ENCODE peak calls at places on chromosomes 13 and 19, in nine cellular contexts. I is uterus; Z is mucosa of descending colon; F is ovary; H is heart right ventricle; T is BJ; W is CD4-positive, alpha-beta memory T cell; N is GM23248; U is tibial artery. J is an unnamed sample.
A peak's percentile ranks its signal among the peaks of the same experiment; 100 is the strongest.

GRCh38 chr13:97257800-97258799 is 36.0 kb downstream of the MBNL2 start:
- DNase-seq in I (peak; percentile 77), Z (no peak), F (no peak), H (peak; percentile 73), T (peak; percentile 68), W (no peak), N (peak; percentile 91), U (peak; percentile 85), J (peak; percentile 82)

GRCh38 chr13:70206671-70207070 is 98.4 kb upstream of the KLHL1 start:
- DNase-seq in I (no peak), Z (no peak), F (no peak), H (no peak), T (no peak), W (no peak), N (no peak), U (no peak), J (no peak)

GRCh38 chr13:28339419-28339818 is 155.5 kb downstream of the FLT1 start:
- DNase-seq in I (no peak), Z (no peak), F (no peak), H (no peak), T (no peak), W (no peak), N (peak; percentile 58), U (no peak), J (no peak)

GRCh38 chr19:11375143-11375948 is 880 bp downstream of the SWSAP1 start:
- DNase-seq in I (peak; percentile 64), Z (peak; percentile 90), F (peak; percentile 74), H (peak; percentile 50), T (no peak), W (peak; percentile 82), N (no peak), U (peak; percentile 80), J (peak; percentile 75)

GRCh38 chr13:93116809-93117208 is 109.8 kb upstream of the GPC6 start:
- DNase-seq in I (no peak), Z (no peak), F (no peak), H (no peak), T (no peak), W (no peak), N (no peak), U (no peak), J (no peak)

GRCh38 chr19:617551-618246 is 15.6 kb downstream of the POLRMT start:
- DNase-seq in I (no peak), Z (no peak), F (no peak), H (no peak), T (no peak), W (no peak), N (no peak), U (no peak), J (no peak)

GRCh38 chr13:39407786-39408185 is 195.2 kb downstream of the LHFPL6 start:
- DNase-seq in I (no peak), Z (no peak), F (no peak), H (no peak), T (no peak), W (no peak), N (no peak), U (no peak), J (no peak)

GRCh38 chr13:29125145-29125933 is 305.2 kb downstream of the MTUS2 start:
- DNase-seq in I (no peak), Z (no peak), F (no peak), H (no peak), T (no peak), W (peak; percentile 52), N (no peak), U (no peak), J (no peak)

GRCh38 chr19:34171877-34172660 is at the start of gene LSM14A:
- DNase-seq in I (peak; percentile 90), Z (peak; percentile 95), F (peak; percentile 95), H (peak; percentile 92), T (no peak), W (peak; percentile 95), N (peak; percentile 97), U (peak; percentile 96), J (peak; percentile 92)

GRCh38 chr13:76316998-76317527 is 569.1 kb downstream of the KCTD12 start:
- DNase-seq in I (no peak), Z (no peak), F (no peak), H (no peak), T (no peak), W (no peak), N (no peak), U (no peak), J (no peak)

GRCh38 chr19:14361824-14362223 is 19.4 kb upstream of the ADGRE5 start:
- DNase-seq in I (peak; percentile 62), Z (no peak), F (no peak), H (no peak), T (no peak), W (peak; percentile 56), N (no peak), U (no peak), J (no peak)

GRCh38 chr19:31144069-31144468 is 205.2 kb downstream of the TSHZ3 start:
- DNase-seq in I (no peak), Z (no peak), F (no peak), H (no peak), T (no peak), W (no peak), N (no peak), U (no peak), J (no peak)

GRCh38 chr19:41064974-41065569 is 23.2 kb upstream of the CYP2A13 start:
- DNase-seq in I (no peak), Z (no peak), F (no peak), H (no peak), T (no peak), W (no peak), N (peak; percentile 34), U (no peak), J (no peak)

GRCh38 chr19:46813570-46814358 is 25.4 kb upstream of the SLC1A5 start:
- DNase-seq in I (peak; percentile 74), Z (peak; percentile 66), F (peak; percentile 90), H (peak; percentile 65), T (no peak), W (no peak), N (no peak), U (peak; percentile 95), J (no peak)

GRCh38 chr19:30064021-30064699 is 122.1 kb downstream of the URI1 start:
- DNase-seq in I (no peak), Z (no peak), F (no peak), H (no peak), T (no peak), W (no peak), N (no peak), U (no peak), J (no peak)

GRCh38 chr13:31793246-31793645 is 53.9 kb downstream of the RXFP2 start:
- DNase-seq in I (no peak), Z (no peak), F (no peak), H (no peak), T (peak; percentile 56), W (no peak), N (peak; percentile 50), U (no peak), J (no peak)

DNA sequence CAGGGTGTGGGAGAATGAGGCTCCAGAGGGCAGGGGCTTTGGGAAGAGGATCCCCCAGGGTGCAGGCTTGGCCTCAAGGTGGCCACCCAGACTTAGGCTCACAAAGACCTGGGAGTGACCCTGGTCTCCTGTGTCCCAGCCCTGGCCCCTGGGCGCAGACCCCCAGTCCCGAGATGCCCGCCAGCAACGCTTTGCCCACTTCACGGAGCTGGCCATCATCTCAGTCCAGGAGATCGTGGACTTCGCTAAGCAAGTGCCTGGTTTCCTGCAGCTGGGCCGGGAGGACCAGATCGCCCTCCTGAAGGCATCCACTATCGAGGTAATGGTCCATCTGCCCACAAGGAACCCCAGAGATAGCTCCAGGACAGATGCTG is 2.6 kb downstream of the NR1H2 start:
- DNase-seq in I (no peak), Z (no peak), F (no peak), H (no peak), T (no peak), W (no peak), N (no peak), U (no peak), J (no peak)
- H3K36me3 ChIP-seq in I (no peaks in the 10 kb centered on the region), Z (peaks cover 6% of the 10 kb centered on the region), F (no peaks in the 10 kb centered on the region), H (peaks cover 58% of the 10 kb centered on the region), T (peaks cover 36% of the 10 kb centered on the region), W (peaks cover 46% of the 10 kb centered on the region), N (no peaks in the 10 kb centered on the region), U (peaks cover 49% of the 10 kb centered on the region), J (peaks cover 6% of the 10 kb centered on the region)

DNA sequence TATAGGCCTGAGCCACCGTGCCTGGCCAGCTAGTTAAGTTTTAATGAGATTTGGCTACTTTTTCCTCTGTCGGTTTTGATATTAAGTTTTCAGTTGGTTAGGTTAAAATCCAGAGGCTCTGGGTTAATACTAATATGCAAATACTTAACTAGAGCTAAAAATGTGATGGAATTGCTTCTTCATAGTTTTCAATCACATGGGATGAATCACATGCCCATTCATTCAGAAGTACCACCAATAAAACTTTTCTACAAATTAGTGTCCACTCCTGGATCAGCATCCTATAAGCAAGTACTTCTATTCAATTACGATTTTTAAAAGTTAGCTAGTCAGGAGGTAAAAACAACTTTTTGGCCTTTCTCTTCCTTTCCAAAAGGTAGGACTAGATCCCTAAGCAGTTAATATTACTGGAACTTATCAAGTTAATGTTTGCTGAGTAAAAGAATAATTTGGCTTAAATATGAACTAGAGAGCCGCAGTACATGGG is 4.3 kb downstream of the SLC25A30 start:
- DNase-seq in I (no peak), Z (no peak), F (no peak), H (no peak), T (no peak), W (no peak), N (peak; percentile 9), U (no peak), J (no peak)
- H3K4me3 ChIP-seq in I (peak overlapping the region; percentile 38), Z (no peak overlapping the region), F (peak overlapping the region; percentile 15), H (peak overlapping the region; percentile 33), T (no peak overlapping the region), W (no peak overlapping the region), N (peak overlapping the region; percentile 68), U (peak overlapping the region; percentile 42), J (no peak overlapping the region)

GRCh38 chr13:113192902-113193301 is 15.6 kb downstream of the PCID2 start:
- DNase-seq in I (no peak), Z (no peak), F (no peak), H (no peak), T (peak; percentile 37), W (no peak), N (peak; percentile 91), U (no peak), J (no peak)
- H3K36me3 ChIP-seq in I (no peaks in the 10 kb centered on the region), Z (no peaks in the 10 kb centered on the region), F (no peaks in the 10 kb centered on the region), H (peaks cover 100% of the 10 kb centered on the region), T (peaks cover 18% of the 10 kb centered on the region), W (peaks cover 73% of the 10 kb centered on the region), N (peaks cover 55% of the 10 kb centered on the region), U (peaks cover 66% of the 10 kb centered on the region), J (no peaks in the 10 kb centered on the region)

DNA sequence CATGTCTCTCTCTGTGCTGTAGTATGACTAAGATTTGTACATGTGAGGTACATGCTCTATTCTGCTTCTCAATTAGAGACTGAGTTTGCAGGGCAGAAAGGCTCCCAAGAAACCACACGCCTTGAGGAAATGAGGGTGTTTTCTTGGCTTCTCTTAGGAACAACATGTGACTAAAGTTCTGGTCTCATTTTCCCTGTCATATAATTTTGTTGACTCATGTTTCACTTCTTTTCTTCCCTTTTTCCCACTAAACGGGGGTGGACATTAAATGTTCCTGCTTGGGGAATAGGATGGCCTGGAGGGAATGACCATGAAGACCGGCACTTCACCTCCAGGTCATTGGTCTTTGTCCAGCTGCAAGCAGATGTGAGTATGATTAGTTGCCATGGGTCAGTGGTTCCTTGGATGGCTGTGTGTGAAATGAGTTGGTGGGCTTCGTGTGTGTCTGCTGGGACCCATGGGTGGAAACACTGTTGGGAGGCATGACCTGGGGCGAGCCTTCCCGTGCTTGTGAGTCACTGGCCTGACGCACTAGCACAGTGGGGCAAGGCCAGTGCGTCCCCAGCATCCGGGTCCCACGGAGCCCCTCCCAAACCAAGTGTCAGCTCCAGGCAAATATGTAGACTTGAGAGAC is 56.6 kb downstream of the COL4A1 start:
- DNase-seq in I (peak; percentile 71), Z (peak; percentile 54), F (no peak), H (peak; percentile 59), T (peak; percentile 74), W (no peak), N (peak; percentile 89), U (peak; percentile 96), J (no peak)
- H3K4me3 ChIP-seq in I (no peak overlapping the region), Z (no peak overlapping the region), F (no peak overlapping the region), H (no peak overlapping the region), T (no peak overlapping the region), W (no peak overlapping the region), N (no peak overlapping the region), U (peak overlapping the region; percentile 13), J (no peak overlapping the region)

J was measured in pancreas.